ENCODE peak calls at places on chromosomes 3 and 15, in six cellular contexts. H is H1; U is GM04504; D is stimulated activated effector memory CD8-positive, alpha-beta T cell treated with anti-CD3 and anti-CD28 coated beads, Interleukin-12 subunit alpha, Interleukin-12 subunit beta, amount 100 ng/mL, for 72 hours; N is NK-92 treated with Interleukin-12 subunit alpha and Interleukin-12 subunit beta, amount 100 ng/mL, for 24 hours; B is tibial nerve. P is an unnamed sample.

GRCh38 chr3:13021141-13021933 is 51.9 kb downstream of the IQSEC1 start:
- DNase-seq in B (no peak), N (no peak), U (no peak), H (no peak), D (no peak), P (no peak)

GRCh38 chr3:127226451-127226850 is 33.5 kb downstream of the PRR23E start:
- DNase-seq in N (no peak), H (no peak), D (peak), B (no peak), U (peak), P (no peak)

GRCh38 chr3:160372780-160373179 is 26.2 kb downstream of the IFT80 start:
- DNase-seq in U (peak), H (no peak), D (no peak), N (no peak), B (no peak), P (peak)

GRCh38 chr3:65669163-65669875 is 369.4 kb downstream of the MAGI1 start:
- DNase-seq in H (no peak), D (no peak), U (no peak), B (no peak), N (no peak), P (peak)

GRCh38 chr3:15812183-15812582 is 14.4 kb upstream of the ANKRD28 start:
- DNase-seq in U (no peak), N (no peak), D (no peak), H (no peak), B (no peak), P (no peak)

GRCh38 chr3:172753125-172753524 is 2.6 kb downstream of the ECT2 start:
- DNase-seq in U (no peak), H (no peak), D (no peak), B (no peak), N (no peak), P (no peak)

GRCh38 chr15:37773111-37773860 is 161.2 kb upstream of the TMCO5A start:
- DNase-seq in D (no peak), N (no peak), H (no peak), B (no peak), U (peak), P (no peak)

GRCh38 chr3:185335799-185336198 is 27.1 kb upstream of the MAP3K13 start:
- DNase-seq in D (no peak), N (no peak), U (no peak), B (no peak), H (no peak), P (no peak)

GRCh38 chr15:85407421-85408269 is 27.2 kb downstream of the AKAP13 start:
- DNase-seq in B (no peak), U (peak), N (no peak), H (no peak), D (peak), P (peak)

GRCh38 chr15:86375733-86376132 is 296.1 kb downstream of the AGBL1 start:
- DNase-seq in U (no peak), B (no peak), H (no peak), N (no peak), D (no peak), P (no peak)

GRCh38 chr15:79496838-79497237 is 64.7 kb downstream of the MINAR1 start:
- DNase-seq in U (no peak), B (no peak), H (no peak), N (no peak), D (no peak), P (no peak)

GRCh38 chr15:40984406-40984805 is 31.1 kb downstream of the CHAC1 start:
- DNase-seq in U (no peak), B (no peak), H (no peak), N (no peak), D (no peak), P (no peak)

GRCh38 chr3:173823911-173824460 is 426.4 kb downstream of the NLGN1 start:
- DNase-seq in N (no peak), D (no peak), B (no peak), H (no peak), U (no peak), P (no peak)

GRCh38 chr3:197504239-197505191 is 51.3 kb downstream of the BDH1 start:
- DNase-seq in H (no peak), B (no peak), N (no peak), D (no peak), U (no peak), P (no peak)

GRCh38 chr3:184223946-184224345 is 5.4 kb upstream of the VWA5B2 start:
- DNase-seq in D (no peak), N (no peak), B (no peak), H (no peak), U (no peak), P (no peak)

GRCh38 chr3:123298903-123299302 is 97.2 kb downstream of the SEC22A start:
- DNase-seq in U (no peak), B (no peak), H (no peak), D (no peak), N (no peak), P (no peak)

GRCh38 chr15:73021139-73021621 is 31.1 kb upstream of the NEO1 start:
- DNase-seq in B (no peak), U (no peak), H (peak), N (no peak), D (no peak), P (no peak)

GRCh38 chr3:24956613-24957012 is 462.0 kb upstream of the THRB start:
- DNase-seq in B (no peak), U (no peak), D (no peak), N (no peak), H (no peak), P (no peak)

GRCh38 chr15:22961661-22962221 is 18.4 kb downstream of the CYFIP1 start:
- DNase-seq in N (no peak), H (no peak), D (no peak), U (no peak), B (no peak), P (no peak)

GRCh38 chr3:50297384-50297775 is 1.8 kb downstream of the HYAL3 start:
- DNase-seq in N (no peak), U (no peak), D (no peak), B (no peak), H (no peak), P (no peak)

GRCh38 chr15:38479286-38479685 is 25.4 kb downstream of the FAM98B start:
- DNase-seq in B (no peak), U (no peak), H (no peak), N (no peak), D (no peak), P (no peak)

GRCh38 chr3:156641261-156641975 is 33.0 kb upstream of the TIPARP start:
- DNase-seq in H (no peak), U (no peak), B (no peak), N (no peak), D (no peak), P (no peak)

GRCh38 chr3:169699070-169699469 is 35.6 kb upstream of the MECOM start:
- DNase-seq in N (no peak), U (no peak), B (no peak), H (no peak), D (no peak), P (no peak)

GRCh38 chr3:15488002-15488401 is 33.5 kb downstream of the COLQ start:
- DNase-seq in N (no peak), U (no peak), H (no peak), B (no peak), D (no peak), P (no peak)

GRCh38 chr3:128505771-128506170 is 12.8 kb upstream of the GATA2 start:
- DNase-seq in B (no peak), U (no peak), N (no peak), H (no peak), D (no peak), P (no peak)

GRCh38 chr3:179921500-179921899 is 115.2 kb downstream of the PEX5L start:
- DNase-seq in D (no peak), N (no peak), B (no peak), U (no peak), H (no peak), P (no peak)

GRCh38 chr3:159586587-159587202 is 401.9 kb upstream of the IL12A start:
- DNase-seq in D (no peak), H (peak), N (no peak), U (no peak), B (no peak), P (peak)

GRCh38 chr15:40787344-40787841 is 17.6 kb downstream of the C15orf62 start:
- DNase-seq in D (no peak), U (peak), N (no peak), B (no peak), H (no peak), P (no peak)

GRCh38 chr15:65832549-65833364 is 36.5 kb upstream of the RAB11A start:
- DNase-seq in B (peak), U (peak), N (no peak), H (peak), D (peak), P (peak)

GRCh38 chr3:64667138-64667537 is 20.7 kb downstream of the ADAMTS9 start:
- DNase-seq in N (no peak), U (no peak), D (no peak), H (no peak), B (no peak), P (no peak)

P was measured in fibroblast of the conjunctiva.